ENCODE peak calls at places on chromosomes 16 and 17, in four cellular contexts. One of them, this sample, is unnamed.

GRCh38 chr17:44210342-44211192 is 8.9 kb downstream of the UBTF start:
- DNase-seq in HepG2: no peak
- DNase-seq in K562: peak; percentile 94
- DNase-seq in SK-N-SH: peak; percentile 92
- DNase-seq in this sample: no peak

GRCh38 chr17:17533901-17534441 is 37.8 kb upstream of the RASD1 start:
- DNase-seq in HepG2: peak; percentile 100
- DNase-seq in K562: no peak
- DNase-seq in SK-N-SH: no peak
- DNase-seq in this sample: no peak

GRCh38 chr16:13453938-13454553 is 465.9 kb upstream of the ERCC4 start:
- DNase-seq in HepG2: peak; percentile 38
- DNase-seq in K562: peak; percentile 50
- DNase-seq in SK-N-SH: peak; percentile 33
- DNase-seq in this sample: no peak

GRCh38 chr16:30942421-30942796 is 6.5 kb upstream of the ORAI3 start:
- DNase-seq in HepG2: no peak
- DNase-seq in K562: no peak
- DNase-seq in SK-N-SH: no peak
- DNase-seq in this sample: no peak

GRCh38 chr16:49342336-49343265 is 31.0 kb upstream of the C16orf78 start:
- DNase-seq in HepG2: no peak
- DNase-seq in K562: no peak
- DNase-seq in SK-N-SH: no peak
- DNase-seq in this sample: no peak

GRCh38 chr17:71878271-71878670 is 242.5 kb upstream of the SOX9 start:
- DNase-seq in HepG2: no peak
- DNase-seq in K562: no peak
- DNase-seq in SK-N-SH: no peak
- DNase-seq in this sample: no peak

GRCh38 chr17:1736348-1737281 is 6.1 kb upstream of the SERPINF2 start:
- DNase-seq in HepG2: peak; percentile 98
- DNase-seq in K562: peak; percentile 89
- DNase-seq in SK-N-SH: peak; percentile 43
- DNase-seq in this sample: no peak

GRCh38 chr17:12388206-12388605 is 277.5 kb upstream of the MYOCD start:
- DNase-seq in HepG2: no peak
- DNase-seq in K562: no peak
- DNase-seq in SK-N-SH: no peak
- DNase-seq in this sample: no peak

GRCh38 chr16:81445143-81445922 is 725 bp downstream of the CMIP start:
- DNase-seq in HepG2: no peak
- DNase-seq in K562: peak; percentile 68
- DNase-seq in SK-N-SH: peak; percentile 78
- DNase-seq in this sample: no peak

GRCh38 chr16:3482659-3483241 is 12.5 kb downstream of the C16orf90 start:
- DNase-seq in HepG2: no peak
- DNase-seq in K562: no peak
- DNase-seq in SK-N-SH: peak; percentile 23
- DNase-seq in this sample: no peak

GRCh38 chr16:67943619-67944503 is at the start of gene LCAT:
- DNase-seq in HepG2: peak; percentile 78
- DNase-seq in K562: peak; percentile 48
- DNase-seq in SK-N-SH: no peak
- DNase-seq in this sample: no peak

GRCh38 chr16:50154369-50154947 is 1.4 kb downstream of the TENT4B start:
- DNase-seq in HepG2: no peak
- DNase-seq in K562: peak; percentile 25
- DNase-seq in SK-N-SH: peak; percentile 25
- DNase-seq in this sample: no peak

GRCh38 chr16:78925071-78925714 is 675.3 kb downstream of the MAF start:
- DNase-seq in HepG2: peak; percentile 24
- DNase-seq in K562: peak; percentile 60
- DNase-seq in SK-N-SH: peak; percentile 30
- DNase-seq in this sample: peak; percentile 1

GRCh38 chr17:79874329-79874981 is 35.2 kb upstream of the CBX4 start:
- DNase-seq in HepG2: peak; percentile 48
- DNase-seq in K562: peak; percentile 60
- DNase-seq in SK-N-SH: peak; percentile 80
- DNase-seq in this sample: no peak

GRCh38 chr17:34300652-34301390 is 15.3 kb downstream of the CCL11 start:
- DNase-seq in HepG2: no peak
- DNase-seq in K562: no peak
- DNase-seq in SK-N-SH: no peak
- DNase-seq in this sample: no peak

GRCh38 chr17:51056813-51057510 is 63.7 kb downstream of the SPAG9 start:
- DNase-seq in HepG2: peak; percentile 68
- DNase-seq in K562: peak; percentile 55
- DNase-seq in SK-N-SH: peak; percentile 49
- DNase-seq in this sample: no peak

GRCh38 chr17:7380855-7381683 is at the start of gene TNK1:
- DNase-seq in HepG2: peak; percentile 24
- DNase-seq in K562: peak; percentile 62
- DNase-seq in SK-N-SH: peak; percentile 64
- DNase-seq in this sample: no peak

GRCh38 chr17:14940946-14941280 is 324.2 kb downstream of the PMP22 start:
- DNase-seq in HepG2: no peak
- DNase-seq in K562: no peak
- DNase-seq in SK-N-SH: no peak
- DNase-seq in this sample: no peak

GRCh38 chr16:84562174-84562815 is 55.6 kb downstream of the COTL1 start:
- DNase-seq in HepG2: no peak
- DNase-seq in K562: no peak
- DNase-seq in SK-N-SH: no peak
- DNase-seq in this sample: no peak
- H3K4me3 ChIP-seq in HepG2: no peak overlapping the region
- H3K4me3 ChIP-seq in K562: no peak overlapping the region
- H3K4me3 ChIP-seq in SK-N-SH: no peak overlapping the region
- H3K4me3 ChIP-seq in this sample: no peak overlapping the region

GRCh38 chr16:89922477-89922883 is 662 bp upstream of the TUBB3 start:
- DNase-seq in HepG2: peak; percentile 88
- DNase-seq in K562: peak; percentile 94
- DNase-seq in SK-N-SH: peak; percentile 75
- DNase-seq in this sample: no peak
- TF ChIP-seq SIN3A in HepG2: peak; percentile 86
- TF ChIP-seq SIN3A in K562: no peak
- TF ChIP-seq SIN3A in SK-N-SH: peak; percentile 58
- TF ChIP-seq SIN3A in this sample: peak; percentile 29

GRCh38 chr17:9898812-9899211 is 6.3 kb downstream of the RCVRN start:
- DNase-seq in HepG2: no peak
- DNase-seq in K562: no peak
- DNase-seq in SK-N-SH: no peak
- DNase-seq in this sample: no peak

GRCh38 chr17:9890124-9890523 is 14.9 kb downstream of the RCVRN start:
- DNase-seq in HepG2: peak; percentile 6
- DNase-seq in K562: peak; percentile 32
- DNase-seq in SK-N-SH: peak; percentile 35
- DNase-seq in this sample: no peak

GRCh38 chr17:9897569-9897968 is 7.5 kb downstream of the RCVRN start:
- DNase-seq in HepG2: no peak
- DNase-seq in K562: no peak
- DNase-seq in SK-N-SH: no peak
- DNase-seq in this sample: no peak

GRCh38 chr17:9895923-9896322 is 9.1 kb downstream of the RCVRN start:
- DNase-seq in HepG2: no peak
- DNase-seq in K562: no peak
- DNase-seq in SK-N-SH: no peak
- DNase-seq in this sample: no peak

DNA sequence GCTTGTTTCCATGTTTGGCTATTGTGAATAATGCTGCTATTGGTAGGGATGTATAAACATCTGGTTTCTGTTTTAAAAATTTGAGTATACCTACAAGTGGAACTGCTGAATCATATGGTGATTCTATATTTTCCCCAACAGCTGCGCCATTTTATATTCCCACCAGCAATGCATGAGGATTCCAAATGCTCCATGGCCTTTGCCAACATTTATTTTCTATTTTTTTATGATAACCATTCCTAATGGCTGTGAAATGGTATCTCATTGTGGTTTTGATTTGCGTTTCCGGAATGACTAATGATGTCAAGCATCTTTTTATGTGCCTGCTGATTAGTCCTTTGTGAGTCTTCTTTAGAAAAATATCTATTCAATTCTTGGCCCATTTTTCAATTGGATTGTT is 11.5 kb downstream of the RCVRN start:
- DNase-seq in HepG2: no peak
- DNase-seq in K562: no peak
- DNase-seq in SK-N-SH: no peak
- DNase-seq in this sample: no peak
- H3K4me3 ChIP-seq in HepG2: no peak overlapping the region
- H3K4me3 ChIP-seq in K562: no peak overlapping the region
- H3K4me3 ChIP-seq in SK-N-SH: no peak overlapping the region
- H3K4me3 ChIP-seq in this sample: no peak overlapping the region

DNA sequence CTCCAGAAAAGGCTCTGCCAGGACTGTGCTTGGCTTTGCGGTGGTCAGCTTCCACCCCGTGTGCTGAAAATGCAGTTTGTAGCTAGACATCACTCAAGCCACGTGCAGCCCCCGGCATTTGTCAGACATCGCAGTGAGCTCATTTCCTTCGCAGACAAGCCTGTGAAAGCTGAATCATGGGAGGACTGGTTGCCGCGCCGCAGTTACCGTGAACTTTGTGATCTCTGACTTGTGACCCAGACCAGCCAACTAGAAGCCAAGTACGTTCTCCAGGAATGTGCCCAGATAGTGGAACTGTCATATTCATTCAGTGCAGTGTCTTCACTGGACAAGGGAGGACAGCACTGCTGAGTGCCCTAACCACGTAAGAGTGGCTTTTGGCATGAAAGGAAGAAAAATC is 58.1 kb downstream of the NDE1 start:
- DNase-seq in HepG2: no peak
- DNase-seq in K562: peak; percentile 51
- DNase-seq in SK-N-SH: no peak
- DNase-seq in this sample: no peak
- TF ChIP-seq SIN3A in HepG2: no peak
- TF ChIP-seq SIN3A in K562: no peak
- TF ChIP-seq SIN3A in SK-N-SH: no peak
- TF ChIP-seq SIN3A in this sample: no peak

GRCh38 chr17:40553694-40554534 is 11.4 kb downstream of the CCR7 start:
- DNase-seq in HepG2: peak; percentile 48
- DNase-seq in K562: peak; percentile 91
- DNase-seq in SK-N-SH: no peak
- DNase-seq in this sample: no peak
- H3K4me3 ChIP-seq in HepG2: no peak overlapping the region
- H3K4me3 ChIP-seq in K562: peak overlapping the region; percentile 9
- H3K4me3 ChIP-seq in SK-N-SH: no peak overlapping the region
- H3K4me3 ChIP-seq in this sample: no peak overlapping the region

GRCh38 chr16:21643787-21644186 is 8.6 kb downstream of the IGSF6 start:
- DNase-seq in HepG2: no peak
- DNase-seq in K562: peak; percentile 24
- DNase-seq in SK-N-SH: no peak
- DNase-seq in this sample: no peak
- TF ChIP-seq SIN3A in HepG2: no peak
- TF ChIP-seq SIN3A in K562: no peak
- TF ChIP-seq SIN3A in SK-N-SH: no peak
- TF ChIP-seq SIN3A in this sample: no peak

GRCh38 chr16:72961115-72961832 is 86.7 kb downstream of the ZFHX3 start:
- DNase-seq in HepG2: no peak
- DNase-seq in K562: no peak
- DNase-seq in SK-N-SH: peak; percentile 83
- DNase-seq in this sample: no peak
- H3K4me3 ChIP-seq in HepG2: no peak overlapping the region
- H3K4me3 ChIP-seq in K562: no peak overlapping the region
- H3K4me3 ChIP-seq in SK-N-SH: peak overlapping the region; percentile 7
- H3K4me3 ChIP-seq in this sample: no peak overlapping the region

This sample was measured in Panc1.